ENCODE peak calls at places on chromosomes 1 and 21, in nine cellular contexts. One of them, this sample, is unnamed.

GRCh38 chr1:41493117-41493536 is 8.6 kb upstream of the EDN2 start:
- DNase-seq in neural progenitor cell: no peak
- DNase-seq in PC-9: peak
- DNase-seq in foreskin fibroblast: peak
- DNase-seq in head of caudate nucleus: no peak
- DNase-seq in activated T-cell treated with anti-CD3 and anti-CD28 coated beads for 24 hours: no peak
- DNase-seq in frontal cortex: no peak
- DNase-seq in fibroblast of pulmonary artery: peak
- DNase-seq in NCI-H82: no peak
- DNase-seq in this sample: no peak

GRCh38 chr1:116853680-116854191 is 56.0 kb upstream of the PTGFRN start:
- DNase-seq in neural progenitor cell: peak
- DNase-seq in PC-9: peak
- DNase-seq in foreskin fibroblast: peak
- DNase-seq in head of caudate nucleus: no peak
- DNase-seq in activated T-cell treated with anti-CD3 and anti-CD28 coated beads for 24 hours: no peak
- DNase-seq in frontal cortex: no peak
- DNase-seq in fibroblast of pulmonary artery: peak
- DNase-seq in NCI-H82: peak
- DNase-seq in this sample: no peak

GRCh38 chr1:108000620-108001105 is 35.7 kb upstream of the VAV3 start:
- DNase-seq in neural progenitor cell: no peak
- DNase-seq in PC-9: peak
- DNase-seq in foreskin fibroblast: peak
- DNase-seq in head of caudate nucleus: no peak
- DNase-seq in activated T-cell treated with anti-CD3 and anti-CD28 coated beads for 24 hours: no peak
- DNase-seq in frontal cortex: no peak
- DNase-seq in fibroblast of pulmonary artery: peak
- DNase-seq in NCI-H82: peak
- DNase-seq in this sample: no peak

GRCh38 chr1:229897540-229897939 is 169.5 kb upstream of the GALNT2 start:
- DNase-seq in neural progenitor cell: no peak
- DNase-seq in PC-9: no peak
- DNase-seq in foreskin fibroblast: no peak
- DNase-seq in head of caudate nucleus: no peak
- DNase-seq in activated T-cell treated with anti-CD3 and anti-CD28 coated beads for 24 hours: no peak
- DNase-seq in frontal cortex: no peak
- DNase-seq in fibroblast of pulmonary artery: no peak
- DNase-seq in NCI-H82: no peak
- DNase-seq in this sample: no peak

GRCh38 chr1:99980928-99981327 is 11.1 kb downstream of the SLC35A3 start:
- DNase-seq in neural progenitor cell: no peak
- DNase-seq in PC-9: no peak
- DNase-seq in foreskin fibroblast: no peak
- DNase-seq in head of caudate nucleus: no peak
- DNase-seq in activated T-cell treated with anti-CD3 and anti-CD28 coated beads for 24 hours: no peak
- DNase-seq in frontal cortex: no peak
- DNase-seq in fibroblast of pulmonary artery: no peak
- DNase-seq in NCI-H82: no peak
- DNase-seq in this sample: no peak

GRCh38 chr1:201751872-201752271 is 77.1 kb upstream of the IPO9 start:
- DNase-seq in neural progenitor cell: peak
- DNase-seq in PC-9: no peak
- DNase-seq in foreskin fibroblast: peak
- DNase-seq in head of caudate nucleus: no peak
- DNase-seq in activated T-cell treated with anti-CD3 and anti-CD28 coated beads for 24 hours: no peak
- DNase-seq in frontal cortex: no peak
- DNase-seq in fibroblast of pulmonary artery: peak
- DNase-seq in NCI-H82: no peak
- DNase-seq in this sample: no peak

GRCh38 chr1:42957880-42958487 is 684 bp downstream of the SLC2A1 start:
- DNase-seq in neural progenitor cell: peak
- DNase-seq in PC-9: peak
- DNase-seq in foreskin fibroblast: peak
- DNase-seq in head of caudate nucleus: peak
- DNase-seq in activated T-cell treated with anti-CD3 and anti-CD28 coated beads for 24 hours: peak
- DNase-seq in frontal cortex: peak
- DNase-seq in fibroblast of pulmonary artery: peak
- DNase-seq in NCI-H82: peak
- DNase-seq in this sample: peak

GRCh38 chr1:180544050-180544449 is 14.7 kb upstream of the OVAAL start:
- DNase-seq in neural progenitor cell: no peak
- DNase-seq in PC-9: no peak
- DNase-seq in foreskin fibroblast: no peak
- DNase-seq in head of caudate nucleus: no peak
- DNase-seq in activated T-cell treated with anti-CD3 and anti-CD28 coated beads for 24 hours: no peak
- DNase-seq in frontal cortex: no peak
- DNase-seq in fibroblast of pulmonary artery: no peak
- DNase-seq in NCI-H82: no peak
- DNase-seq in this sample: no peak

GRCh38 chr1:147781056-147781471 is 20.7 kb upstream of the GJA5 start:
- DNase-seq in neural progenitor cell: peak
- DNase-seq in PC-9: peak
- DNase-seq in foreskin fibroblast: peak
- DNase-seq in head of caudate nucleus: no peak
- DNase-seq in activated T-cell treated with anti-CD3 and anti-CD28 coated beads for 24 hours: no peak
- DNase-seq in frontal cortex: no peak
- DNase-seq in fibroblast of pulmonary artery: peak
- DNase-seq in NCI-H82: no peak
- DNase-seq in this sample: no peak

GRCh38 chr1:223001653-223002634 is 141.1 kb downstream of the TLR5 start:
- DNase-seq in neural progenitor cell: no peak
- DNase-seq in PC-9: no peak
- DNase-seq in foreskin fibroblast: peak
- DNase-seq in head of caudate nucleus: no peak
- DNase-seq in activated T-cell treated with anti-CD3 and anti-CD28 coated beads for 24 hours: no peak
- DNase-seq in frontal cortex: no peak
- DNase-seq in fibroblast of pulmonary artery: no peak
- DNase-seq in NCI-H82: no peak
- DNase-seq in this sample: no peak

GRCh38 chr1:3501856-3502665 is 47.6 kb downstream of the ARHGEF16 start:
- DNase-seq in neural progenitor cell: peak
- DNase-seq in PC-9: no peak
- DNase-seq in foreskin fibroblast: peak
- DNase-seq in head of caudate nucleus: peak
- DNase-seq in activated T-cell treated with anti-CD3 and anti-CD28 coated beads for 24 hours: no peak
- DNase-seq in frontal cortex: peak
- DNase-seq in fibroblast of pulmonary artery: peak
- DNase-seq in NCI-H82: peak
- DNase-seq in this sample: no peak

GRCh38 chr1:9844106-9844505 is 20.3 kb upstream of the CLSTN1 start:
- DNase-seq in neural progenitor cell: no peak
- DNase-seq in PC-9: no peak
- DNase-seq in foreskin fibroblast: no peak
- DNase-seq in head of caudate nucleus: peak
- DNase-seq in activated T-cell treated with anti-CD3 and anti-CD28 coated beads for 24 hours: no peak
- DNase-seq in frontal cortex: no peak
- DNase-seq in fibroblast of pulmonary artery: peak
- DNase-seq in NCI-H82: no peak
- DNase-seq in this sample: no peak

GRCh38 chr1:223136086-223136485 is 7.0 kb downstream of the TLR5 start:
- DNase-seq in neural progenitor cell: peak
- DNase-seq in PC-9: no peak
- DNase-seq in foreskin fibroblast: no peak
- DNase-seq in head of caudate nucleus: no peak
- DNase-seq in activated T-cell treated with anti-CD3 and anti-CD28 coated beads for 24 hours: no peak
- DNase-seq in frontal cortex: no peak
- DNase-seq in fibroblast of pulmonary artery: no peak
- DNase-seq in NCI-H82: peak
- DNase-seq in this sample: no peak

GRCh38 chr21:42463861-42464515 is 32.0 kb downstream of the RSPH1 start:
- DNase-seq in neural progenitor cell: no peak
- DNase-seq in PC-9: no peak
- DNase-seq in foreskin fibroblast: no peak
- DNase-seq in head of caudate nucleus: peak
- DNase-seq in activated T-cell treated with anti-CD3 and anti-CD28 coated beads for 24 hours: peak
- DNase-seq in frontal cortex: no peak
- DNase-seq in fibroblast of pulmonary artery: peak
- DNase-seq in NCI-H82: peak
- DNase-seq in this sample: peak

GRCh38 chr1:113998361-113998760 is 19.1 kb downstream of the OLFML3 start:
- DNase-seq in neural progenitor cell: no peak
- DNase-seq in PC-9: no peak
- DNase-seq in foreskin fibroblast: peak
- DNase-seq in head of caudate nucleus: no peak
- DNase-seq in activated T-cell treated with anti-CD3 and anti-CD28 coated beads for 24 hours: no peak
- DNase-seq in frontal cortex: no peak
- DNase-seq in fibroblast of pulmonary artery: peak
- DNase-seq in NCI-H82: peak
- DNase-seq in this sample: no peak

GRCh38 chr1:177517556-177517955 is 346.8 kb downstream of the BRINP2 start:
- DNase-seq in neural progenitor cell: no peak
- DNase-seq in PC-9: no peak
- DNase-seq in foreskin fibroblast: peak
- DNase-seq in head of caudate nucleus: no peak
- DNase-seq in activated T-cell treated with anti-CD3 and anti-CD28 coated beads for 24 hours: no peak
- DNase-seq in frontal cortex: no peak
- DNase-seq in fibroblast of pulmonary artery: peak
- DNase-seq in NCI-H82: no peak
- DNase-seq in this sample: no peak

GRCh38 chr1:29974345-29974744 is 738.0 kb downstream of the PTPRU start:
- DNase-seq in neural progenitor cell: peak
- DNase-seq in PC-9: peak
- DNase-seq in foreskin fibroblast: peak
- DNase-seq in head of caudate nucleus: peak
- DNase-seq in activated T-cell treated with anti-CD3 and anti-CD28 coated beads for 24 hours: no peak
- DNase-seq in frontal cortex: no peak
- DNase-seq in fibroblast of pulmonary artery: peak
- DNase-seq in NCI-H82: no peak
- DNase-seq in this sample: no peak

GRCh38 chr1:221525749-221526148 is 216.1 kb downstream of the DUSP10 start:
- DNase-seq in neural progenitor cell: no peak
- DNase-seq in PC-9: no peak
- DNase-seq in foreskin fibroblast: no peak
- DNase-seq in head of caudate nucleus: no peak
- DNase-seq in activated T-cell treated with anti-CD3 and anti-CD28 coated beads for 24 hours: no peak
- DNase-seq in frontal cortex: no peak
- DNase-seq in fibroblast of pulmonary artery: no peak
- DNase-seq in NCI-H82: no peak
- DNase-seq in this sample: no peak

GRCh38 chr1:91835087-91835521 is 50.8 kb downstream of the TGFBR3 start:
- DNase-seq in neural progenitor cell: no peak
- DNase-seq in PC-9: no peak
- DNase-seq in foreskin fibroblast: no peak
- DNase-seq in head of caudate nucleus: no peak
- DNase-seq in activated T-cell treated with anti-CD3 and anti-CD28 coated beads for 24 hours: no peak
- DNase-seq in frontal cortex: no peak
- DNase-seq in fibroblast of pulmonary artery: no peak
- DNase-seq in NCI-H82: no peak
- DNase-seq in this sample: no peak

GRCh38 chr1:42740756-42741580 is 932 bp upstream of the CLDN19 start:
- DNase-seq in neural progenitor cell: peak
- DNase-seq in PC-9: no peak
- DNase-seq in foreskin fibroblast: no peak
- DNase-seq in head of caudate nucleus: no peak
- DNase-seq in activated T-cell treated with anti-CD3 and anti-CD28 coated beads for 24 hours: no peak
- DNase-seq in frontal cortex: no peak
- DNase-seq in fibroblast of pulmonary artery: no peak
- DNase-seq in NCI-H82: peak
- DNase-seq in this sample: no peak

GRCh38 chr1:162740755-162741154 is 49.7 kb upstream of the HSD17B7 start:
- DNase-seq in neural progenitor cell: no peak
- DNase-seq in PC-9: no peak
- DNase-seq in foreskin fibroblast: no peak
- DNase-seq in head of caudate nucleus: no peak
- DNase-seq in activated T-cell treated with anti-CD3 and anti-CD28 coated beads for 24 hours: no peak
- DNase-seq in frontal cortex: no peak
- DNase-seq in fibroblast of pulmonary artery: peak
- DNase-seq in NCI-H82: no peak
- DNase-seq in this sample: no peak

GRCh38 chr1:218785928-218786327 is 387.8 kb upstream of the LYPLAL1 start:
- DNase-seq in neural progenitor cell: no peak
- DNase-seq in PC-9: no peak
- DNase-seq in foreskin fibroblast: peak
- DNase-seq in head of caudate nucleus: no peak
- DNase-seq in activated T-cell treated with anti-CD3 and anti-CD28 coated beads for 24 hours: no peak
- DNase-seq in frontal cortex: no peak
- DNase-seq in fibroblast of pulmonary artery: peak
- DNase-seq in NCI-H82: no peak
- DNase-seq in this sample: no peak

GRCh38 chr1:26375081-26375480 is 2.5 kb upstream of the ZNF683 start:
- DNase-seq in neural progenitor cell: no peak
- DNase-seq in PC-9: no peak
- DNase-seq in foreskin fibroblast: no peak
- DNase-seq in head of caudate nucleus: no peak
- DNase-seq in activated T-cell treated with anti-CD3 and anti-CD28 coated beads for 24 hours: no peak
- DNase-seq in frontal cortex: no peak
- DNase-seq in fibroblast of pulmonary artery: no peak
- DNase-seq in NCI-H82: no peak
- DNase-seq in this sample: no peak

GRCh38 chr1:171254859-171255258 is 6.6 kb downstream of the FMO1 start:
- DNase-seq in neural progenitor cell: no peak
- DNase-seq in PC-9: no peak
- DNase-seq in foreskin fibroblast: peak
- DNase-seq in head of caudate nucleus: no peak
- DNase-seq in activated T-cell treated with anti-CD3 and anti-CD28 coated beads for 24 hours: no peak
- DNase-seq in frontal cortex: no peak
- DNase-seq in fibroblast of pulmonary artery: no peak
- DNase-seq in NCI-H82: no peak
- DNase-seq in this sample: no peak

GRCh38 chr1:35298464-35298863 is 30.0 kb downstream of the ZMYM4 start:
- DNase-seq in neural progenitor cell: peak
- DNase-seq in PC-9: no peak
- DNase-seq in foreskin fibroblast: peak
- DNase-seq in head of caudate nucleus: peak
- DNase-seq in activated T-cell treated with anti-CD3 and anti-CD28 coated beads for 24 hours: no peak
- DNase-seq in frontal cortex: peak
- DNase-seq in fibroblast of pulmonary artery: peak
- DNase-seq in NCI-H82: peak
- DNase-seq in this sample: no peak

GRCh38 chr1:39195166-39196111 is 9.1 kb upstream of the MACF1 start:
- DNase-seq in neural progenitor cell: no peak
- DNase-seq in PC-9: no peak
- DNase-seq in foreskin fibroblast: peak
- DNase-seq in head of caudate nucleus: no peak
- DNase-seq in activated T-cell treated with anti-CD3 and anti-CD28 coated beads for 24 hours: no peak
- DNase-seq in frontal cortex: no peak
- DNase-seq in fibroblast of pulmonary artery: no peak
- DNase-seq in NCI-H82: no peak
- DNase-seq in this sample: no peak

GRCh38 chr1:32972814-32973428 is 8.3 kb upstream of the RNF19B start:
- DNase-seq in neural progenitor cell: peak
- DNase-seq in PC-9: peak
- DNase-seq in foreskin fibroblast: peak
- DNase-seq in head of caudate nucleus: peak
- DNase-seq in activated T-cell treated with anti-CD3 and anti-CD28 coated beads for 24 hours: no peak
- DNase-seq in frontal cortex: peak
- DNase-seq in fibroblast of pulmonary artery: peak
- DNase-seq in NCI-H82: peak
- DNase-seq in this sample: no peak

GRCh38 chr1:202967684-202968281 is 726 bp upstream of the CYB5R1 start:
- DNase-seq in neural progenitor cell: peak
- DNase-seq in PC-9: no peak
- DNase-seq in foreskin fibroblast: peak
- DNase-seq in head of caudate nucleus: peak
- DNase-seq in activated T-cell treated with anti-CD3 and anti-CD28 coated beads for 24 hours: no peak
- DNase-seq in frontal cortex: peak
- DNase-seq in fibroblast of pulmonary artery: no peak
- DNase-seq in NCI-H82: no peak
- DNase-seq in this sample: peak

GRCh38 chr1:3767328-3767925 is 5.1 kb upstream of the SMIM1 start:
- DNase-seq in neural progenitor cell: no peak
- DNase-seq in PC-9: no peak
- DNase-seq in foreskin fibroblast: no peak
- DNase-seq in head of caudate nucleus: no peak
- DNase-seq in activated T-cell treated with anti-CD3 and anti-CD28 coated beads for 24 hours: no peak
- DNase-seq in frontal cortex: no peak
- DNase-seq in fibroblast of pulmonary artery: no peak
- DNase-seq in NCI-H82: no peak
- DNase-seq in this sample: no peak

GRCh38 chr1:235697517-235697916 is 47.9 kb upstream of the GNG4 start:
- DNase-seq in neural progenitor cell: no peak
- DNase-seq in PC-9: no peak
- DNase-seq in foreskin fibroblast: peak
- DNase-seq in head of caudate nucleus: no peak
- DNase-seq in activated T-cell treated with anti-CD3 and anti-CD28 coated beads for 24 hours: no peak
- DNase-seq in frontal cortex: no peak
- DNase-seq in fibroblast of pulmonary artery: no peak
- DNase-seq in NCI-H82: no peak
- DNase-seq in this sample: no peak

GRCh38 chr1:31354266-31354665 is 18.6 kb downstream of the FABP3 start:
- DNase-seq in neural progenitor cell: no peak
- DNase-seq in PC-9: no peak
- DNase-seq in foreskin fibroblast: peak
- DNase-seq in head of caudate nucleus: no peak
- DNase-seq in activated T-cell treated with anti-CD3 and anti-CD28 coated beads for 24 hours: no peak
- DNase-seq in frontal cortex: no peak
- DNase-seq in fibroblast of pulmonary artery: peak
- DNase-seq in NCI-H82: no peak
- DNase-seq in this sample: no peak